ENCODE peak calls at places on chromosomes 3 and 15, in four cellular contexts. O, L, I and C are unnamed samples.

GRCh38 chr3:189941679-189942078 is 179.0 kb downstream of the P3H2 start:
- DNase-seq in O (no peak), L (no peak), I (no peak), C (no peak)

GRCh38 chr3:40989141-40990061 is 209.9 kb upstream of the CTNNB1 start:
- DNase-seq in O (no peak), L (no peak), I (no peak), C (no peak)

GRCh38 chr3:156691920-156692319 is 17.5 kb downstream of the TIPARP start:
- DNase-seq in O (no peak), L (no peak), I (no peak), C (no peak)

GRCh38 chr3:45497963-45498362 is 96.6 kb upstream of the LIMD1 start:
- DNase-seq in O (no peak), L (no peak), I (peak; percentile 40), C (peak; percentile 84)

GRCh38 chr3:125129512-125129962 is 73.7 kb upstream of the HEG1 start:
- DNase-seq in O (no peak), L (no peak), I (no peak), C (no peak)

GRCh38 chr3:48593337-48593736 is 1.8 kb downstream of the COL7A1 start:
- DNase-seq in O (no peak), L (no peak), I (no peak), C (no peak)

GRCh38 chr15:75420698-75421097 is 30.8 kb downstream of the SIN3A start:
- DNase-seq in O (no peak), L (no peak), I (no peak), C (no peak)

GRCh38 chr3:99965681-99966408 is 148.2 kb downstream of the CMSS1 start:
- DNase-seq in O (no peak), L (no peak), I (no peak), C (no peak)

GRCh38 chr15:42973114-42973513 is 52.5 kb upstream of the TTBK2 start:
- DNase-seq in O (no peak), L (no peak), I (no peak), C (no peak)

GRCh38 chr3:2579206-2579605 is 480.5 kb downstream of the CNTN4 start:
- DNase-seq in O (no peak), L (no peak), I (no peak), C (no peak)

GRCh38 chr3:42674151-42674550 is 11.2 kb upstream of the KLHL40 start:
- DNase-seq in O (no peak), L (no peak), I (no peak), C (no peak)

GRCh38 chr3:118473343-118473742 is 561.3 kb downstream of the IGSF11 start:
- DNase-seq in O (no peak), L (no peak), I (no peak), C (peak; percentile 22)

GRCh38 chr3:172530101-172530561 is 6.9 kb upstream of the TNFSF10 start:
- DNase-seq in O (no peak), L (no peak), I (no peak), C (peak; percentile 52)

GRCh38 chr15:35427091-35427490 is 118.9 kb downstream of the DPH6 start:
- DNase-seq in O (no peak), L (no peak), I (no peak), C (no peak)

GRCh38 chr3:187684444-187684843 is 14.2 kb upstream of the SST start:
- DNase-seq in O (no peak), L (no peak), I (no peak), C (no peak)

GRCh38 chr3:168249048-168249538 is 153.4 kb upstream of the GOLIM4 start:
- DNase-seq in O (no peak), L (no peak), I (no peak), C (no peak)

GRCh38 chr3:46668591-46668990 is 24.9 kb downstream of the ALS2CL start:
- DNase-seq in O (no peak), L (no peak), I (no peak), C (no peak)

GRCh38 chr3:133965033-133965570 is 64.6 kb downstream of the SLCO2A1 start:
- DNase-seq in O (no peak), L (no peak), I (no peak), C (no peak)

GRCh38 chr15:70789213-70789612 is 25.9 kb upstream of the UACA start:
- DNase-seq in O (no peak), L (no peak), I (no peak), C (no peak)

GRCh38 chr3:27717200-27717852 is 4.8 kb downstream of the EOMES start:
- DNase-seq in O (no peak), L (no peak), I (no peak), C (no peak)

GRCh38 chr3:66099541-66100065 is 60.9 kb upstream of the MAGI1 start:
- DNase-seq in O (no peak), L (no peak), I (no peak), C (no peak)

GRCh38 chr3:53346514-53346913 is 829 bp downstream of the DCP1A start:
- DNase-seq in O (no peak), L (no peak), I (no peak), C (peak; percentile 11)

GRCh38 chr3:125045965-125046364 is 9.8 kb downstream of the HEG1 start:
- DNase-seq in O (no peak), L (no peak), I (no peak), C (no peak)

GRCh38 chr3:173938159-173938558 is 540.6 kb downstream of the NLGN1 start:
- DNase-seq in O (no peak), L (no peak), I (no peak), C (no peak)

GRCh38 chr15:80210612-80211554 is 41.1 kb downstream of the CTXND1 start:
- DNase-seq in O (no peak), L (no peak), I (no peak), C (no peak)

GRCh38 chr3:153246805-153247204 is 84.8 kb downstream of the RAP2B start:
- DNase-seq in O (no peak), L (no peak), I (no peak), C (no peak)

GRCh38 chr15:69466733-69467132 is 14.1 kb downstream of the RPLP1 start:
- DNase-seq in O (no peak), L (no peak), I (no peak), C (no peak)

GRCh38 chr3:109177888-109178287 is 41.4 kb downstream of the C3orf85 start:
- DNase-seq in O (no peak), L (no peak), I (no peak), C (no peak)

GRCh38 chr15:38879909-38880471 is 315.4 kb upstream of the RASGRP1 start:
- DNase-seq in O (no peak), L (no peak), I (no peak), C (no peak)

GRCh38 chr3:134058728-134059601 is 29.2 kb upstream of the SLCO2A1 start:
- DNase-seq in O (no peak), L (no peak), I (no peak), C (no peak)

GRCh38 chr3:105618561-105618960 is 250.3 kb downstream of the CBLB start:
- DNase-seq in O (no peak), L (no peak), I (no peak), C (no peak)

GRCh38 chr3:65170357-65171090 is 482.7 kb upstream of the ADAMTS9 start:
- DNase-seq in O (no peak), L (no peak), I (no peak), C (no peak)

GRCh38 chr3:107973152-107973551 is 117.7 kb downstream of the CD47 start:
- DNase-seq in O (no peak), L (no peak), I (no peak), C (no peak)

GRCh38 chr15:67101981-67102929 is 36.9 kb downstream of the SMAD3 start:
- DNase-seq in O (no peak), L (peak; percentile 29), I (peak; percentile 30), C (no peak)
- H3K4me1 ChIP-seq in O (peaks cover 84% of the 10 kb centered on the region), L (peaks cover 94% of the 10 kb centered on the region), I (peaks cover 96% of the 10 kb centered on the region), C (peaks cover 12% of the 10 kb centered on the region)

DNA sequence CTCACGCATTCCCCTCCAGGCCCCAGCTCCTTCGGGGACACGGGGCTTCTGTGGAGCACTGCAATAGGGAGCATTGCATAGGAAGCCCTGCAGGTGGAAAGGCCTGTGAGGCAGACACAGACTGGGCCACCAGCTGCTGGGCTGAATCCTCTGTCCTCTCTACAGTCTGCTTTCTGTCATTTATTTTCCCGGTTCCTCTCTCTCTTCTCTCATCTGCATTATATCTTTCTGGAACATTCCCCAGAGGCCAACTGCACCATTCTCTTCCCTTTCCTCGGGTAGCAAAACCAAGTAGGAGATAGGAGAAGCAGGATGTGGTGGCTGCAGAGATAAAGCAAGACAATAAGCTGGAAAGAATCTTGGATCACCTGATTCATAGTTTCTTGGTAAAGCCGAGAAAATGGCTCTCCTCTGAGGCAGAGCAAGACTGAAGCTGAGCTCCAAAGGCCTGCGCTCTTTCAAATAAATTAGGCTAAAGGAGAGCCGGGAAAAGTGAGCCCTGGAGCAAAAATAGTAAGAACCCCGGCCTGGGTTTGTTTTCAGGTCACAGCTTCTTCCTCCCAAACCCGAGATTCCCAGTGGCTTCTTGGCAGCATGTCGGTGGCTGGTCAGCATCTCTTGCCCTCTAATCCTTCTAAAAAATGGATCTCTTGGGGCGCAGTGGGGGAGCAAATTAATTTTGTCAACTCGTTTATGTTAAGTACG is 5.3 kb downstream of the TM4SF4 start:
- DNase-seq in O (no peak), L (no peak), I (no peak), C (no peak)
- H3K4me1 ChIP-seq in O (peaks cover 6% of the 10 kb centered on the region), L (no peaks in the 10 kb centered on the region), I (no peaks in the 10 kb centered on the region), C (no peaks in the 10 kb centered on the region)

GRCh38 chr3:111861396-111861795 is 2.3 kb downstream of the PHLDB2 start:
- DNase-seq in O (no peak), L (no peak), I (no peak), C (no peak)
- H3K4me1 ChIP-seq in O (peaks cover 31% of the 10 kb centered on the region), L (peaks cover 7% of the 10 kb centered on the region), I (peaks cover 17% of the 10 kb centered on the region), C (peaks cover 24% of the 10 kb centered on the region)

GRCh38 chr3:50327129-50327528 is 894 bp downstream of the TUSC2 start:
- DNase-seq in O (no peak), L (no peak), I (no peak), C (no peak)
- H3K4me1 ChIP-seq in O (peaks cover 35% of the 10 kb centered on the region), L (peaks cover 17% of the 10 kb centered on the region), I (peaks cover 22% of the 10 kb centered on the region), C (peaks cover 59% of the 10 kb centered on the region)